ENCODE peak calls at places on chromosomes 2 and 18, in ten cellular contexts. One of them, this sample, is unnamed.

GRCh38 chr2:147663153-147663961 is 181.5 kb upstream of the ACVR2A start:
- DNase-seq in CD8-positive, alpha-beta T cell: peak; percentile 3
- DNase-seq in tibial artery: no peak
- DNase-seq in K562: no peak
- DNase-seq in neural progenitor cell: no peak
- DNase-seq in ovary: no peak
- DNase-seq in HepG2: no peak
- DNase-seq in prostate gland: no peak
- DNase-seq in fibroblast of lung: no peak
- DNase-seq in vagina: no peak
- DNase-seq in this sample: peak; percentile 71

GRCh38 chr2:42464631-42465030 is 29.2 kb downstream of the KCNG3 start:
- DNase-seq in CD8-positive, alpha-beta T cell: no peak
- DNase-seq in HepG2: no peak
- DNase-seq in neural progenitor cell: no peak
- DNase-seq in K562: peak; percentile 15
- DNase-seq in prostate gland: no peak
- DNase-seq in tibial artery: no peak
- DNase-seq in fibroblast of lung: no peak
- DNase-seq in vagina: no peak
- DNase-seq in ovary: no peak
- DNase-seq in this sample: no peak

GRCh38 chr2:195150819-195151218 is 506.2 kb upstream of the SLC39A10 start:
- DNase-seq in neural progenitor cell: no peak
- DNase-seq in CD8-positive, alpha-beta T cell: no peak
- DNase-seq in ovary: no peak
- DNase-seq in K562: no peak
- DNase-seq in HepG2: no peak
- DNase-seq in prostate gland: no peak
- DNase-seq in fibroblast of lung: no peak
- DNase-seq in tibial artery: no peak
- DNase-seq in vagina: no peak
- DNase-seq in this sample: no peak

GRCh38 chr2:164734196-164734595 is 107.4 kb downstream of the COBLL1 start:
- DNase-seq in vagina: no peak
- DNase-seq in neural progenitor cell: peak; percentile 40
- DNase-seq in ovary: no peak
- DNase-seq in HepG2: no peak
- DNase-seq in prostate gland: no peak
- DNase-seq in fibroblast of lung: peak; percentile 6
- DNase-seq in CD8-positive, alpha-beta T cell: no peak
- DNase-seq in K562: no peak
- DNase-seq in tibial artery: no peak
- DNase-seq in this sample: no peak

GRCh38 chr18:32930695-32931301 is 158.0 kb upstream of the KLHL14 start:
- DNase-seq in neural progenitor cell: peak; percentile 49
- DNase-seq in vagina: no peak
- DNase-seq in prostate gland: no peak
- DNase-seq in CD8-positive, alpha-beta T cell: no peak
- DNase-seq in HepG2: peak; percentile 55
- DNase-seq in ovary: no peak
- DNase-seq in K562: peak; percentile 16
- DNase-seq in tibial artery: no peak
- DNase-seq in fibroblast of lung: peak; percentile 63
- DNase-seq in this sample: no peak

GRCh38 chr2:46065152-46065551 is 232.1 kb upstream of the EPAS1 start:
- DNase-seq in fibroblast of lung: peak; percentile 89
- DNase-seq in vagina: no peak
- DNase-seq in neural progenitor cell: no peak
- DNase-seq in prostate gland: no peak
- DNase-seq in CD8-positive, alpha-beta T cell: no peak
- DNase-seq in HepG2: no peak
- DNase-seq in K562: no peak
- DNase-seq in ovary: no peak
- DNase-seq in tibial artery: no peak
- DNase-seq in this sample: no peak

GRCh38 chr2:128306931-128307460 is 11.7 kb downstream of the HS6ST1 start:
- DNase-seq in fibroblast of lung: no peak
- DNase-seq in HepG2: no peak
- DNase-seq in tibial artery: peak; percentile 65
- DNase-seq in K562: no peak
- DNase-seq in CD8-positive, alpha-beta T cell: no peak
- DNase-seq in vagina: no peak
- DNase-seq in neural progenitor cell: no peak
- DNase-seq in prostate gland: no peak
- DNase-seq in ovary: peak; percentile 47
- DNase-seq in this sample: no peak

GRCh38 chr18:62426191-62426488 is 96.7 kb upstream of the ZCCHC2 start:
- DNase-seq in K562: no peak
- DNase-seq in ovary: no peak
- DNase-seq in tibial artery: no peak
- DNase-seq in fibroblast of lung: no peak
- DNase-seq in prostate gland: no peak
- DNase-seq in neural progenitor cell: no peak
- DNase-seq in CD8-positive, alpha-beta T cell: no peak
- DNase-seq in vagina: no peak
- DNase-seq in HepG2: no peak
- DNase-seq in this sample: no peak

GRCh38 chr2:191385416-191386160 is 140.4 kb downstream of the MYO1B start:
- DNase-seq in CD8-positive, alpha-beta T cell: no peak
- DNase-seq in K562: no peak
- DNase-seq in neural progenitor cell: no peak
- DNase-seq in fibroblast of lung: peak; percentile 40
- DNase-seq in ovary: no peak
- DNase-seq in vagina: no peak
- DNase-seq in tibial artery: no peak
- DNase-seq in prostate gland: no peak
- DNase-seq in HepG2: no peak
- DNase-seq in this sample: no peak

GRCh38 chr2:46193356-46193755 is 103.9 kb upstream of the EPAS1 start:
- DNase-seq in CD8-positive, alpha-beta T cell: no peak
- DNase-seq in HepG2: no peak
- DNase-seq in tibial artery: no peak
- DNase-seq in fibroblast of lung: no peak
- DNase-seq in prostate gland: no peak
- DNase-seq in ovary: no peak
- DNase-seq in vagina: no peak
- DNase-seq in neural progenitor cell: no peak
- DNase-seq in K562: no peak
- DNase-seq in this sample: no peak

GRCh38 chr2:126657636-126658315 is 1.8 kb downstream of the GYPC start:
- DNase-seq in HepG2: no peak
- DNase-seq in prostate gland: peak; percentile 26
- DNase-seq in ovary: peak; percentile 90
- DNase-seq in neural progenitor cell: peak; percentile 73
- DNase-seq in vagina: no peak
- DNase-seq in CD8-positive, alpha-beta T cell: peak; percentile 61
- DNase-seq in K562: peak; percentile 66
- DNase-seq in fibroblast of lung: peak; percentile 98
- DNase-seq in tibial artery: peak; percentile 93
- DNase-seq in this sample: peak; percentile 75

DNA sequence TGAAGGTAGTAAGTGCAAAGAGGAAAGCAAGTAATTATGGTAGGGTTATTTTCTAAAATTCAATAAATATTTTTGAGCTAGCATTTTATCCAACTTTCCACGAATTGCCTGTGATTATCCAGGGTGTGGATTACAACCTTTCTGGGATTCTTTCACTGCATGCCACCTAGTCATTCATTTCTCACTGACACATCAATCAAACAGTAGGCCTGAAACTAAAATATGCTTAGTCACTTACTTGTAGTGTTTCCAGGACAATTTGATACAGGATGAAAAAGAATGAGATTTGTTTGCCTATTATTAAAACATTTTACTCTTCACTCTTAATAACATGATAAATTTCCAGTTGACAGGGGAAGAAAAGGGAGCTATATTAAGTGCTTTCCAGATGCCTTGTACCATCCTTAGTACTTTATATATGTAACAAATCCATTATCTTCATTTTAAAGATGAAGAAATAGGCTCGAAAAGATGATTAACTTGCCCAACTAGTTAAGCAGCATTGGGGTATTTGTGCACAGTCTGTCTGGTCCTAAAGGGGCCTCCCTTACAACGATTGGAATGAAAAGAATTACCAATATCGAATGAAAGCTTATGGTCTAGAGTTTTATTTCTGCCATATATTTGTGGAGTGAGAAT is 70.4 kb downstream of the KCTD1 start:
- DNase-seq in CD8-positive, alpha-beta T cell: no peak
- DNase-seq in HepG2: no peak
- DNase-seq in ovary: no peak
- DNase-seq in tibial artery: no peak
- DNase-seq in vagina: no peak
- DNase-seq in K562: no peak
- DNase-seq in neural progenitor cell: no peak
- DNase-seq in prostate gland: no peak
- DNase-seq in fibroblast of lung: no peak
- DNase-seq in this sample: no peak
- H3K4me1 ChIP-seq in CD8-positive, alpha-beta T cell: no peaks in the 10 kb centered on the region
- H3K4me1 ChIP-seq in HepG2: peaks cover 10% of the 10 kb centered on the region
- H3K4me1 ChIP-seq in ovary: no peaks in the 10 kb centered on the region
- H3K4me1 ChIP-seq in tibial artery: peaks cover 19% of the 10 kb centered on the region
- H3K4me1 ChIP-seq in vagina: peaks cover 39% of the 10 kb centered on the region
- H3K4me1 ChIP-seq in K562: no peaks in the 10 kb centered on the region
- H3K4me1 ChIP-seq in neural progenitor cell: peaks cover 31% of the 10 kb centered on the region
- H3K4me1 ChIP-seq in prostate gland: no peaks in the 10 kb centered on the region
- H3K4me1 ChIP-seq in fibroblast of lung: peaks cover 11% of the 10 kb centered on the region
- H3K4me1 ChIP-seq in this sample: no peaks in the 10 kb centered on the region

DNA sequence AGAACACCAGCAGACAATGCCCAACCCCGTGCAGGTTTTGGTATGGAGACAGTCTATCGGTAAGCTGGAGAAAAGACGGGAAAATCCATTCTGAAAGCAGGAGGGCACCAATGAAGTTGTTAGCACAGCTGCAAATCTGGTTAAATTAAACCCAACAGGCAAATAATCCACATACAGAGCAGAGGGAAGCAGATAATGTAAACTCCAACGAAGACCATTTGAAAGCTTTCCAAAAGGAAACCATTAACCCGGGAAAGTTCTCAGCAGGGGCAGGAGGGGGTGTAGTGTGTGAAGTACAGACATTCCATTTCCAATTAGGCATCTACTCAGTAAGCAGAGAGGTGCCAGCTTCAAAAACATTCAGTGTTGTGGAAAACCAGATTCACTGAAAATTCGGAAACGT is 10.3 kb downstream of the EDAR start:
- DNase-seq in fibroblast of lung: peak; percentile 17
- DNase-seq in prostate gland: no peak
- DNase-seq in ovary: no peak
- DNase-seq in HepG2: no peak
- DNase-seq in vagina: no peak
- DNase-seq in tibial artery: no peak
- DNase-seq in CD8-positive, alpha-beta T cell: no peak
- DNase-seq in K562: no peak
- DNase-seq in neural progenitor cell: peak; percentile 43
- DNase-seq in this sample: no peak
- H3K4me1 ChIP-seq in fibroblast of lung: no peaks in the 10 kb centered on the region
- H3K4me1 ChIP-seq in prostate gland: no peaks in the 10 kb centered on the region
- H3K4me1 ChIP-seq in ovary: no peaks in the 10 kb centered on the region
- H3K4me1 ChIP-seq in HepG2: peaks cover 28% of the 10 kb centered on the region
- H3K4me1 ChIP-seq in vagina: no peaks in the 10 kb centered on the region
- H3K4me1 ChIP-seq in tibial artery: no peaks in the 10 kb centered on the region
- H3K4me1 ChIP-seq in CD8-positive, alpha-beta T cell: peaks cover 30% of the 10 kb centered on the region
- H3K4me1 ChIP-seq in K562: no peaks in the 10 kb centered on the region
- H3K4me1 ChIP-seq in neural progenitor cell: peaks cover 10% of the 10 kb centered on the region
- H3K4me1 ChIP-seq in this sample: no peaks in the 10 kb centered on the region

GRCh38 chr2:143252138-143252907 is 123.1 kb downstream of the ARHGAP15 start:
- DNase-seq in vagina: no peak
- DNase-seq in fibroblast of lung: no peak
- DNase-seq in prostate gland: no peak
- DNase-seq in ovary: no peak
- DNase-seq in tibial artery: no peak
- DNase-seq in K562: no peak
- DNase-seq in neural progenitor cell: no peak
- DNase-seq in CD8-positive, alpha-beta T cell: no peak
- DNase-seq in HepG2: no peak
- DNase-seq in this sample: no peak

GRCh38 chr2:143254108-143254507 is 124.9 kb downstream of the ARHGAP15 start:
- DNase-seq in K562: no peak
- DNase-seq in vagina: no peak
- DNase-seq in CD8-positive, alpha-beta T cell: no peak
- DNase-seq in fibroblast of lung: no peak
- DNase-seq in ovary: no peak
- DNase-seq in prostate gland: no peak
- DNase-seq in tibial artery: no peak
- DNase-seq in HepG2: no peak
- DNase-seq in neural progenitor cell: no peak
- DNase-seq in this sample: no peak

GRCh38 chr2:143259368-143259958 is 130.2 kb downstream of the ARHGAP15 start:
- DNase-seq in CD8-positive, alpha-beta T cell: peak; percentile 59
- DNase-seq in K562: peak; percentile 19
- DNase-seq in prostate gland: peak; percentile 68
- DNase-seq in ovary: peak; percentile 48
- DNase-seq in fibroblast of lung: peak; percentile 56
- DNase-seq in HepG2: peak; percentile 63
- DNase-seq in neural progenitor cell: peak; percentile 82
- DNase-seq in tibial artery: peak; percentile 72
- DNase-seq in vagina: no peak
- DNase-seq in this sample: peak; percentile 69

GRCh38 chr2:143258126-143258892 is 129.1 kb downstream of the ARHGAP15 start:
- DNase-seq in ovary: no peak
- DNase-seq in vagina: no peak
- DNase-seq in prostate gland: no peak
- DNase-seq in tibial artery: no peak
- DNase-seq in CD8-positive, alpha-beta T cell: no peak
- DNase-seq in neural progenitor cell: no peak
- DNase-seq in fibroblast of lung: no peak
- DNase-seq in K562: no peak
- DNase-seq in HepG2: no peak
- DNase-seq in this sample: peak; percentile 53

DNA sequence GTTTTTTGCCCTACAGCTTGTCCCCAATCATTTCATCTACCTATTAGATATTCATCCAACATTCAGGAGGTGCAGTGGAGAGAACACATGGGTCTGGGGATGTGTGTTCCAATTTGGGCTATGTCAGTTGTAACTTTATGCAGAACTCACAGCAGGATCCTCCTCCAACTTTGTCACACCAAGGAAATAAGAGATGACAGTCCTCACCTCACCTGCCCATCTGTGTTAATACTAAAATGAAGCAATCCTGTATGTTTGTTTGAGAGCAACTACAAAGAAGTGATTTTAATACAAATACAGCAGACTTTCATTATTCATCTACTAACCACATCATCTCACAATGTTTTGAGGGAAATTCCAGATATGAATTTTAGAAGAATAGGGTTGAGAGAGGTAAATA is 126.7 kb downstream of the ARHGAP15 start:
- DNase-seq in ovary: no peak
- DNase-seq in fibroblast of lung: no peak
- DNase-seq in neural progenitor cell: no peak
- DNase-seq in CD8-positive, alpha-beta T cell: no peak
- DNase-seq in tibial artery: no peak
- DNase-seq in K562: no peak
- DNase-seq in vagina: no peak
- DNase-seq in prostate gland: no peak
- DNase-seq in HepG2: no peak
- DNase-seq in this sample: no peak
- H3K4me1 ChIP-seq in ovary: no peaks in the 10 kb centered on the region
- H3K4me1 ChIP-seq in fibroblast of lung: no peaks in the 10 kb centered on the region
- H3K4me1 ChIP-seq in neural progenitor cell: peaks cover 10% of the 10 kb centered on the region
- H3K4me1 ChIP-seq in CD8-positive, alpha-beta T cell: peaks cover 54% of the 10 kb centered on the region
- H3K4me1 ChIP-seq in tibial artery: no peaks in the 10 kb centered on the region
- H3K4me1 ChIP-seq in K562: no peaks in the 10 kb centered on the region
- H3K4me1 ChIP-seq in vagina: no peaks in the 10 kb centered on the region
- H3K4me1 ChIP-seq in prostate gland: no peaks in the 10 kb centered on the region
- H3K4me1 ChIP-seq in HepG2: no peaks in the 10 kb centered on the region
- H3K4me1 ChIP-seq in this sample: peaks cover 51% of the 10 kb centered on the region

GRCh38 chr2:37795938-37796337 is 124.5 kb upstream of the CDC42EP3 start:
- DNase-seq in K562: no peak
- DNase-seq in CD8-positive, alpha-beta T cell: no peak
- DNase-seq in ovary: no peak
- DNase-seq in prostate gland: no peak
- DNase-seq in fibroblast of lung: peak; percentile 95
- DNase-seq in neural progenitor cell: no peak
- DNase-seq in HepG2: no peak
- DNase-seq in tibial artery: no peak
- DNase-seq in vagina: no peak
- DNase-seq in this sample: no peak
- H3K4me1 ChIP-seq in K562: no peaks in the 10 kb centered on the region
- H3K4me1 ChIP-seq in CD8-positive, alpha-beta T cell: no peaks in the 10 kb centered on the region
- H3K4me1 ChIP-seq in ovary: peaks cover 11% of the 10 kb centered on the region
- H3K4me1 ChIP-seq in prostate gland: no peaks in the 10 kb centered on the region
- H3K4me1 ChIP-seq in fibroblast of lung: peaks cover 20% of the 10 kb centered on the region
- H3K4me1 ChIP-seq in neural progenitor cell: no peaks in the 10 kb centered on the region
- H3K4me1 ChIP-seq in HepG2: no peaks in the 10 kb centered on the region
- H3K4me1 ChIP-seq in tibial artery: peaks cover 56% of the 10 kb centered on the region
- H3K4me1 ChIP-seq in vagina: peaks cover 12% of the 10 kb centered on the region
- H3K4me1 ChIP-seq in this sample: no peaks in the 10 kb centered on the region